ENCODE peak calls at places on chromosomes 13 and 19, in ten cellular contexts. One of them, this sample, is unnamed.
A peak's percentile ranks its signal among the peaks of the same experiment; 100 is the strongest.

GRCh38 chr19:15331419-15332310 is 674 bp downstream of the BRD4 start:
- DNase-seq in Peyer's patch: peak; percentile 81
- DNase-seq in ascending aorta: no peak
- DNase-seq in CD4-positive, alpha-beta memory T cell: peak; percentile 62
- DNase-seq in MM.1S: peak; percentile 52
- DNase-seq in IMR-90: no peak
- DNase-seq in effector memory CD4-positive, alpha-beta T cell: peak; percentile 40
- DNase-seq in prostate gland: peak; percentile 30
- DNase-seq in iPS DF 6.9: no peak
- DNase-seq in breast epithelium: peak; percentile 39
- DNase-seq in this sample: peak; percentile 71

GRCh38 chr13:52749446-52749845 is 9.8 kb upstream of the CNMD start:
- DNase-seq in Peyer's patch: no peak
- DNase-seq in ascending aorta: no peak
- DNase-seq in CD4-positive, alpha-beta memory T cell: no peak
- DNase-seq in MM.1S: no peak
- DNase-seq in IMR-90: no peak
- DNase-seq in effector memory CD4-positive, alpha-beta T cell: no peak
- DNase-seq in prostate gland: no peak
- DNase-seq in iPS DF 6.9: no peak
- DNase-seq in breast epithelium: no peak
- DNase-seq in this sample: no peak

GRCh38 chr19:42003506-42004294 is 9.7 kb upstream of the ATP1A3 start:
- DNase-seq in Peyer's patch: no peak
- DNase-seq in ascending aorta: no peak
- DNase-seq in CD4-positive, alpha-beta memory T cell: no peak
- DNase-seq in MM.1S: no peak
- DNase-seq in IMR-90: no peak
- DNase-seq in effector memory CD4-positive, alpha-beta T cell: no peak
- DNase-seq in prostate gland: no peak
- DNase-seq in iPS DF 6.9: no peak
- DNase-seq in breast epithelium: no peak
- DNase-seq in this sample: no peak

GRCh38 chr13:49271264-49271663 is 23.5 kb downstream of the CDADC1 start:
- DNase-seq in Peyer's patch: no peak
- DNase-seq in ascending aorta: no peak
- DNase-seq in CD4-positive, alpha-beta memory T cell: no peak
- DNase-seq in MM.1S: no peak
- DNase-seq in IMR-90: no peak
- DNase-seq in effector memory CD4-positive, alpha-beta T cell: no peak
- DNase-seq in prostate gland: no peak
- DNase-seq in iPS DF 6.9: no peak
- DNase-seq in breast epithelium: no peak
- DNase-seq in this sample: no peak

GRCh38 chr19:54653181-54653809 is 9.5 kb upstream of the LILRB4 start:
- DNase-seq in Peyer's patch: no peak
- DNase-seq in ascending aorta: no peak
- DNase-seq in CD4-positive, alpha-beta memory T cell: no peak
- DNase-seq in MM.1S: peak; percentile 31
- DNase-seq in IMR-90: peak; percentile 7
- DNase-seq in effector memory CD4-positive, alpha-beta T cell: no peak
- DNase-seq in prostate gland: no peak
- DNase-seq in iPS DF 6.9: no peak
- DNase-seq in breast epithelium: no peak
- DNase-seq in this sample: peak; percentile 35

GRCh38 chr19:12156254-12157058 is at the start of gene ZNF625:
- DNase-seq in Peyer's patch: peak; percentile 78
- DNase-seq in ascending aorta: peak; percentile 41
- DNase-seq in CD4-positive, alpha-beta memory T cell: peak; percentile 11
- DNase-seq in MM.1S: peak; percentile 47
- DNase-seq in IMR-90: peak; percentile 87
- DNase-seq in effector memory CD4-positive, alpha-beta T cell: no peak
- DNase-seq in prostate gland: peak; percentile 93
- DNase-seq in iPS DF 6.9: peak; percentile 80
- DNase-seq in breast epithelium: peak; percentile 82
- DNase-seq in this sample: peak; percentile 65

GRCh38 chr13:30113983-30114491 is 193.3 kb downstream of the KATNAL1 start:
- DNase-seq in Peyer's patch: peak; percentile 60
- DNase-seq in ascending aorta: no peak
- DNase-seq in CD4-positive, alpha-beta memory T cell: no peak
- DNase-seq in MM.1S: no peak
- DNase-seq in IMR-90: no peak
- DNase-seq in effector memory CD4-positive, alpha-beta T cell: no peak
- DNase-seq in prostate gland: no peak
- DNase-seq in iPS DF 6.9: no peak
- DNase-seq in breast epithelium: no peak
- DNase-seq in this sample: no peak

GRCh38 chr19:16330368-16330801 is 5.8 kb downstream of the KLF2 start:
- DNase-seq in Peyer's patch: peak; percentile 72
- DNase-seq in ascending aorta: peak; percentile 86
- DNase-seq in CD4-positive, alpha-beta memory T cell: peak; percentile 95
- DNase-seq in MM.1S: peak; percentile 97
- DNase-seq in IMR-90: peak; percentile 90
- DNase-seq in effector memory CD4-positive, alpha-beta T cell: peak; percentile 92
- DNase-seq in prostate gland: no peak
- DNase-seq in iPS DF 6.9: no peak
- DNase-seq in breast epithelium: no peak
- DNase-seq in this sample: peak; percentile 91

GRCh38 chr19:29941828-29942403 is at the start of gene URI1:
- DNase-seq in Peyer's patch: peak; percentile 96
- DNase-seq in ascending aorta: peak; percentile 28
- DNase-seq in CD4-positive, alpha-beta memory T cell: peak; percentile 92
- DNase-seq in MM.1S: peak; percentile 87
- DNase-seq in IMR-90: peak; percentile 70
- DNase-seq in effector memory CD4-positive, alpha-beta T cell: peak; percentile 89
- DNase-seq in prostate gland: peak; percentile 89
- DNase-seq in iPS DF 6.9: no peak
- DNase-seq in breast epithelium: peak; percentile 84
- DNase-seq in this sample: peak; percentile 88

GRCh38 chr13:49681837-49682236 is 9.4 kb downstream of the EBPL start:
- DNase-seq in Peyer's patch: no peak
- DNase-seq in ascending aorta: no peak
- DNase-seq in CD4-positive, alpha-beta memory T cell: no peak
- DNase-seq in MM.1S: no peak
- DNase-seq in IMR-90: peak; percentile 55
- DNase-seq in effector memory CD4-positive, alpha-beta T cell: no peak
- DNase-seq in prostate gland: no peak
- DNase-seq in iPS DF 6.9: no peak
- DNase-seq in breast epithelium: no peak
- DNase-seq in this sample: no peak

GRCh38 chr13:24983094-24983493 is 112.8 kb upstream of the PABPC3 start:
- DNase-seq in Peyer's patch: no peak
- DNase-seq in ascending aorta: no peak
- DNase-seq in CD4-positive, alpha-beta memory T cell: no peak
- DNase-seq in MM.1S: no peak
- DNase-seq in IMR-90: no peak
- DNase-seq in effector memory CD4-positive, alpha-beta T cell: no peak
- DNase-seq in prostate gland: no peak
- DNase-seq in iPS DF 6.9: no peak
- DNase-seq in breast epithelium: no peak
- DNase-seq in this sample: no peak

GRCh38 chr13:25059943-25060342 is 36.0 kb upstream of the PABPC3 start:
- DNase-seq in Peyer's patch: no peak
- DNase-seq in ascending aorta: no peak
- DNase-seq in CD4-positive, alpha-beta memory T cell: no peak
- DNase-seq in MM.1S: no peak
- DNase-seq in IMR-90: no peak
- DNase-seq in effector memory CD4-positive, alpha-beta T cell: no peak
- DNase-seq in prostate gland: no peak
- DNase-seq in iPS DF 6.9: no peak
- DNase-seq in breast epithelium: no peak
- DNase-seq in this sample: no peak

GRCh38 chr19:56765107-56765506 is 75.4 kb downstream of the PEG3 start:
- DNase-seq in Peyer's patch: peak; percentile 50
- DNase-seq in ascending aorta: no peak
- DNase-seq in CD4-positive, alpha-beta memory T cell: no peak
- DNase-seq in MM.1S: no peak
- DNase-seq in IMR-90: no peak
- DNase-seq in effector memory CD4-positive, alpha-beta T cell: no peak
- DNase-seq in prostate gland: peak; percentile 29
- DNase-seq in iPS DF 6.9: no peak
- DNase-seq in breast epithelium: peak; percentile 23
- DNase-seq in this sample: peak; percentile 2

GRCh38 chr13:111659236-111659635 is 338.8 kb downstream of the TEX29 start:
- DNase-seq in Peyer's patch: no peak
- DNase-seq in ascending aorta: no peak
- DNase-seq in CD4-positive, alpha-beta memory T cell: no peak
- DNase-seq in MM.1S: no peak
- DNase-seq in IMR-90: no peak
- DNase-seq in effector memory CD4-positive, alpha-beta T cell: no peak
- DNase-seq in prostate gland: no peak
- DNase-seq in iPS DF 6.9: no peak
- DNase-seq in breast epithelium: no peak
- DNase-seq in this sample: no peak

GRCh38 chr19:16383584-16384161 is 59.0 kb downstream of the KLF2 start:
- DNase-seq in Peyer's patch: peak; percentile 47
- DNase-seq in ascending aorta: no peak
- DNase-seq in CD4-positive, alpha-beta memory T cell: no peak
- DNase-seq in MM.1S: no peak
- DNase-seq in IMR-90: no peak
- DNase-seq in effector memory CD4-positive, alpha-beta T cell: no peak
- DNase-seq in prostate gland: no peak
- DNase-seq in iPS DF 6.9: no peak
- DNase-seq in breast epithelium: no peak
- DNase-seq in this sample: no peak

GRCh38 chr13:39282400-39282972 is 244.2 kb downstream of the NHLRC3 start:
- DNase-seq in Peyer's patch: no peak
- DNase-seq in ascending aorta: no peak
- DNase-seq in CD4-positive, alpha-beta memory T cell: no peak
- DNase-seq in MM.1S: no peak
- DNase-seq in IMR-90: no peak
- DNase-seq in effector memory CD4-positive, alpha-beta T cell: no peak
- DNase-seq in prostate gland: no peak
- DNase-seq in iPS DF 6.9: no peak
- DNase-seq in breast epithelium: no peak
- DNase-seq in this sample: no peak

GRCh38 chr13:38382946-38383345 is 33.3 kb downstream of the UFM1 start:
- DNase-seq in Peyer's patch: no peak
- DNase-seq in ascending aorta: no peak
- DNase-seq in CD4-positive, alpha-beta memory T cell: no peak
- DNase-seq in MM.1S: no peak
- DNase-seq in IMR-90: no peak
- DNase-seq in effector memory CD4-positive, alpha-beta T cell: no peak
- DNase-seq in prostate gland: no peak
- DNase-seq in iPS DF 6.9: no peak
- DNase-seq in breast epithelium: no peak
- DNase-seq in this sample: no peak

GRCh38 chr13:25732146-25732865 is 319.5 kb downstream of the SHISA2 start:
- DNase-seq in Peyer's patch: no peak
- DNase-seq in ascending aorta: no peak
- DNase-seq in CD4-positive, alpha-beta memory T cell: no peak
- DNase-seq in MM.1S: no peak
- DNase-seq in IMR-90: peak; percentile 2
- DNase-seq in effector memory CD4-positive, alpha-beta T cell: no peak
- DNase-seq in prostate gland: no peak
- DNase-seq in iPS DF 6.9: no peak
- DNase-seq in breast epithelium: no peak
- DNase-seq in this sample: no peak

GRCh38 chr13:26604784-26605183 is 47.3 kb downstream of the WASF3 start:
- DNase-seq in Peyer's patch: peak; percentile 41
- DNase-seq in ascending aorta: no peak
- DNase-seq in CD4-positive, alpha-beta memory T cell: no peak
- DNase-seq in MM.1S: no peak
- DNase-seq in IMR-90: no peak
- DNase-seq in effector memory CD4-positive, alpha-beta T cell: no peak
- DNase-seq in prostate gland: no peak
- DNase-seq in iPS DF 6.9: no peak
- DNase-seq in breast epithelium: peak; percentile 43
- DNase-seq in this sample: no peak

GRCh38 chr13:111846396-111847174 is 220.4 kb upstream of the SOX1 start:
- DNase-seq in Peyer's patch: no peak
- DNase-seq in ascending aorta: no peak
- DNase-seq in CD4-positive, alpha-beta memory T cell: no peak
- DNase-seq in MM.1S: no peak
- DNase-seq in IMR-90: no peak
- DNase-seq in effector memory CD4-positive, alpha-beta T cell: no peak
- DNase-seq in prostate gland: no peak
- DNase-seq in iPS DF 6.9: peak; percentile 45
- DNase-seq in breast epithelium: no peak
- DNase-seq in this sample: no peak

GRCh38 chr13:113297370-113297871 is 382 bp downstream of the LAMP1 start:
- DNase-seq in Peyer's patch: peak; percentile 65
- DNase-seq in ascending aorta: no peak
- DNase-seq in CD4-positive, alpha-beta memory T cell: peak; percentile 63
- DNase-seq in MM.1S: peak; percentile 59
- DNase-seq in IMR-90: no peak
- DNase-seq in effector memory CD4-positive, alpha-beta T cell: peak; percentile 56
- DNase-seq in prostate gland: no peak
- DNase-seq in iPS DF 6.9: no peak
- DNase-seq in breast epithelium: peak; percentile 26
- DNase-seq in this sample: peak; percentile 70

GRCh38 chr19:10291554-10292205 is 1.9 kb downstream of the ICAM5 start:
- DNase-seq in Peyer's patch: peak; percentile 50
- DNase-seq in ascending aorta: no peak
- DNase-seq in CD4-positive, alpha-beta memory T cell: no peak
- DNase-seq in MM.1S: no peak
- DNase-seq in IMR-90: peak; percentile 10
- DNase-seq in effector memory CD4-positive, alpha-beta T cell: no peak
- DNase-seq in prostate gland: no peak
- DNase-seq in iPS DF 6.9: no peak
- DNase-seq in breast epithelium: no peak
- DNase-seq in this sample: no peak
- H3K4me3 ChIP-seq in Peyer's patch: peak overlapping the region; percentile 36
- H3K4me3 ChIP-seq in ascending aorta: peak overlapping the region; percentile 43
- H3K4me3 ChIP-seq in CD4-positive, alpha-beta memory T cell: peak overlapping the region; percentile 34
- H3K4me3 ChIP-seq in MM.1S: peak overlapping the region; percentile 55
- H3K4me3 ChIP-seq in IMR-90: peak overlapping the region; percentile 77
- H3K4me3 ChIP-seq in effector memory CD4-positive, alpha-beta T cell: peak overlapping the region; percentile 54
- H3K4me3 ChIP-seq in prostate gland: peak overlapping the region; percentile 23
- H3K4me3 ChIP-seq in iPS DF 6.9: peak overlapping the region; percentile 27
- H3K4me3 ChIP-seq in breast epithelium: peak overlapping the region; percentile 54
- H3K4me3 ChIP-seq in this sample: peak overlapping the region; percentile 32

GRCh38 chr19:36265856-36266374 is 51.0 kb downstream of the ZNF146 start:
- DNase-seq in Peyer's patch: no peak
- DNase-seq in ascending aorta: no peak
- DNase-seq in CD4-positive, alpha-beta memory T cell: no peak
- DNase-seq in MM.1S: no peak
- DNase-seq in IMR-90: no peak
- DNase-seq in effector memory CD4-positive, alpha-beta T cell: no peak
- DNase-seq in prostate gland: no peak
- DNase-seq in iPS DF 6.9: no peak
- DNase-seq in breast epithelium: no peak
- DNase-seq in this sample: no peak
- H3K4me3 ChIP-seq in Peyer's patch: no peak overlapping the region
- H3K4me3 ChIP-seq in ascending aorta: no peak overlapping the region
- H3K4me3 ChIP-seq in CD4-positive, alpha-beta memory T cell: no peak overlapping the region
- H3K4me3 ChIP-seq in MM.1S: no peak overlapping the region
- H3K4me3 ChIP-seq in IMR-90: no peak overlapping the region
- H3K4me3 ChIP-seq in effector memory CD4-positive, alpha-beta T cell: no peak overlapping the region
- H3K4me3 ChIP-seq in prostate gland: peak overlapping the region; percentile 13
- H3K4me3 ChIP-seq in iPS DF 6.9: no peak overlapping the region
- H3K4me3 ChIP-seq in breast epithelium: peak overlapping the region; percentile 18
- H3K4me3 ChIP-seq in this sample: no peak overlapping the region

GRCh38 chr19:43798026-43798545 is 4.2 kb downstream of the LYPD5 start:
- DNase-seq in Peyer's patch: no peak
- DNase-seq in ascending aorta: no peak
- DNase-seq in CD4-positive, alpha-beta memory T cell: no peak
- DNase-seq in MM.1S: no peak
- DNase-seq in IMR-90: no peak
- DNase-seq in effector memory CD4-positive, alpha-beta T cell: no peak
- DNase-seq in prostate gland: no peak
- DNase-seq in iPS DF 6.9: no peak
- DNase-seq in breast epithelium: no peak
- DNase-seq in this sample: no peak
- H3K4me3 ChIP-seq in Peyer's patch: peak overlapping the region; percentile 66
- H3K4me3 ChIP-seq in ascending aorta: peak overlapping the region; percentile 41
- H3K4me3 ChIP-seq in CD4-positive, alpha-beta memory T cell: peak overlapping the region; percentile 44
- H3K4me3 ChIP-seq in MM.1S: no peak overlapping the region
- H3K4me3 ChIP-seq in IMR-90: peak overlapping the region; percentile 25
- H3K4me3 ChIP-seq in effector memory CD4-positive, alpha-beta T cell: peak overlapping the region; percentile 62
- H3K4me3 ChIP-seq in prostate gland: peak overlapping the region; percentile 42
- H3K4me3 ChIP-seq in iPS DF 6.9: peak overlapping the region; percentile 54
- H3K4me3 ChIP-seq in breast epithelium: peak overlapping the region; percentile 61
- H3K4me3 ChIP-seq in this sample: no peak overlapping the region

GRCh38 chr19:10338940-10339339 is 484 bp downstream of the ICAM3 start:
- DNase-seq in Peyer's patch: no peak
- DNase-seq in ascending aorta: no peak
- DNase-seq in CD4-positive, alpha-beta memory T cell: no peak
- DNase-seq in MM.1S: no peak
- DNase-seq in IMR-90: no peak
- DNase-seq in effector memory CD4-positive, alpha-beta T cell: no peak
- DNase-seq in prostate gland: no peak
- DNase-seq in iPS DF 6.9: no peak
- DNase-seq in breast epithelium: no peak
- DNase-seq in this sample: no peak
- H3K4me3 ChIP-seq in Peyer's patch: peak overlapping the region; percentile 22
- H3K4me3 ChIP-seq in ascending aorta: no peak overlapping the region
- H3K4me3 ChIP-seq in CD4-positive, alpha-beta memory T cell: peak overlapping the region; percentile 39
- H3K4me3 ChIP-seq in MM.1S: peak overlapping the region; percentile 77
- H3K4me3 ChIP-seq in IMR-90: no peak overlapping the region
- H3K4me3 ChIP-seq in effector memory CD4-positive, alpha-beta T cell: peak overlapping the region; percentile 85
- H3K4me3 ChIP-seq in prostate gland: no peak overlapping the region
- H3K4me3 ChIP-seq in iPS DF 6.9: no peak overlapping the region
- H3K4me3 ChIP-seq in breast epithelium: no peak overlapping the region
- H3K4me3 ChIP-seq in this sample: peak overlapping the region; percentile 98

This sample was measured in CD4-positive, CD25-positive, alpha-beta regulatory T cell.